ENCODE peak calls at places on chromosomes 13 and 19, in nine cellular contexts. K is heart right ventricle, J is breast epithelium, Z is heart left ventricle, B is adipocyte, Q is neural progenitor cell, W is mucosa of descending colon, H is RWPE2, C is tibial nerve. X is an unnamed sample. For H3K9me3 and H3K4me1, the result is how much of the 10 kb centered on the place peaks cover.

GRCh38 chr19:24055548-24055947 is 31.4 kb upstream of the ZNF254 start:
- DNase-seq in K (no peak), J (no peak), Z (no peak), B (no peak), Q (no peak), W (no peak), H (no peak), C (no peak), X (no peak)

GRCh38 chr13:111962431-111962891 is 104.5 kb upstream of the SOX1 start:
- DNase-seq in K (no peak), J (no peak), Z (no peak), B (no peak), Q (no peak), W (no peak), H (no peak), C (no peak), X (peak)

GRCh38 chr19:8609210-8610040 is 1.1 kb downstream of the ADAMTS10 start:
- DNase-seq in K (peak), J (no peak), Z (peak), B (peak), Q (peak), W (no peak), H (no peak), C (peak), X (peak)

GRCh38 chr19:35521124-35521743 is 6.9 kb downstream of the SBSN start:
- DNase-seq in K (no peak), J (no peak), Z (no peak), B (no peak), Q (no peak), W (no peak), H (no peak), C (no peak), X (no peak)

GRCh38 chr13:96052655-96053002 is 572 bp downstream of the UGGT2 start:
- DNase-seq in K (no peak), J (no peak), Z (no peak), B (peak), Q (no peak), W (no peak), H (no peak), C (no peak), X (no peak)

GRCh38 chr13:111049791-111050538 is 65.1 kb upstream of the ARHGEF7 start:
- DNase-seq in K (peak), J (no peak), Z (peak), B (peak), Q (peak), W (no peak), H (no peak), C (peak), X (no peak)

GRCh38 chr13:24292476-24292875 is 16.9 kb upstream of the C1QTNF9 start:
- DNase-seq in K (no peak), J (no peak), Z (no peak), B (no peak), Q (no peak), W (no peak), H (no peak), C (no peak), X (no peak)

GRCh38 chr19:32189956-32190706 is 155.3 kb upstream of the ZNF507 start:
- DNase-seq in K (no peak), J (no peak), Z (no peak), B (no peak), Q (no peak), W (no peak), H (no peak), C (no peak), X (peak)

GRCh38 chr13:25222740-25223139 is 50.7 kb upstream of the AMER2 start:
- DNase-seq in K (no peak), J (no peak), Z (no peak), B (no peak), Q (no peak), W (no peak), H (no peak), C (no peak), X (no peak)

GRCh38 chr19:17803264-17803896 is 8.4 kb downstream of the B3GNT3 start:
- DNase-seq in K (peak), J (peak), Z (no peak), B (no peak), Q (peak), W (no peak), H (no peak), C (no peak), X (peak)

GRCh38 chr13:79336971-79337370 is 69.1 kb downstream of the RBM26 start:
- DNase-seq in K (no peak), J (no peak), Z (no peak), B (no peak), Q (no peak), W (no peak), H (no peak), C (no peak), X (no peak)

GRCh38 chr19:4352701-4353121 is 9.3 kb downstream of the MPND start:
- DNase-seq in K (no peak), J (no peak), Z (no peak), B (peak), Q (peak), W (no peak), H (peak), C (no peak), X (no peak)

GRCh38 chr19:37227996-37228395 is 10.0 kb downstream of the ZNF383 start:
- DNase-seq in K (no peak), J (no peak), Z (no peak), B (no peak), Q (peak), W (no peak), H (no peak), C (no peak), X (no peak)

GRCh38 chr19:4523306-4524110 is 5.2 kb upstream of the PLIN4 start:
- DNase-seq in K (peak), J (no peak), Z (no peak), B (peak), Q (peak), W (no peak), H (no peak), C (no peak), X (peak)

GRCh38 chr13:30307194-30307965 is at the start of gene KATNAL1:
- DNase-seq in K (peak), J (peak), Z (peak), B (peak), Q (peak), W (peak), H (peak), C (peak), X (peak)
- H3K4me3 ChIP-seq in K (peak), J (peak), Z (peak), B (peak), Q (peak), W (peak), H (peak), C (peak), X (peak)

GRCh38 chr19:52115526-52116053 is 20.0 kb upstream of the ZNF841 start:
- DNase-seq in K (no peak), J (no peak), Z (no peak), B (no peak), Q (no peak), W (no peak), H (no peak), C (no peak), X (no peak)

GRCh38 chr19:52112624-52113023 is 17.1 kb upstream of the ZNF841 start:
- DNase-seq in K (no peak), J (no peak), Z (no peak), B (no peak), Q (no peak), W (no peak), H (no peak), C (no peak), X (no peak)

GRCh38 chr19:52114691-52115090 is 19.1 kb upstream of the ZNF841 start:
- DNase-seq in K (no peak), J (no peak), Z (no peak), B (no peak), Q (no peak), W (no peak), H (no peak), C (no peak), X (no peak)

GRCh38 chr19:52110780-52111179 is 15.2 kb upstream of the ZNF841 start:
- DNase-seq in K (no peak), J (no peak), Z (no peak), B (no peak), Q (no peak), W (no peak), H (no peak), C (no peak), X (no peak)
- H3K9me3 ChIP-seq in K (half or more), J (half or more), Z (half or more), B (half or more), Q (half or more), W (half or more), H (under half), C (under half), X (half or more)

GRCh38 chr19:1168877-1169791 is 4.9 kb downstream of the SBNO2 start:
- DNase-seq in K (no peak), J (no peak), Z (peak), B (peak), Q (no peak), W (peak), H (peak), C (no peak), X (peak)
- H3K4me1 ChIP-seq in K (under half), J (half or more), Z (under half), B (half or more), Q (under half), W (under half), H (under half), C (half or more), X (under half)

DNA sequence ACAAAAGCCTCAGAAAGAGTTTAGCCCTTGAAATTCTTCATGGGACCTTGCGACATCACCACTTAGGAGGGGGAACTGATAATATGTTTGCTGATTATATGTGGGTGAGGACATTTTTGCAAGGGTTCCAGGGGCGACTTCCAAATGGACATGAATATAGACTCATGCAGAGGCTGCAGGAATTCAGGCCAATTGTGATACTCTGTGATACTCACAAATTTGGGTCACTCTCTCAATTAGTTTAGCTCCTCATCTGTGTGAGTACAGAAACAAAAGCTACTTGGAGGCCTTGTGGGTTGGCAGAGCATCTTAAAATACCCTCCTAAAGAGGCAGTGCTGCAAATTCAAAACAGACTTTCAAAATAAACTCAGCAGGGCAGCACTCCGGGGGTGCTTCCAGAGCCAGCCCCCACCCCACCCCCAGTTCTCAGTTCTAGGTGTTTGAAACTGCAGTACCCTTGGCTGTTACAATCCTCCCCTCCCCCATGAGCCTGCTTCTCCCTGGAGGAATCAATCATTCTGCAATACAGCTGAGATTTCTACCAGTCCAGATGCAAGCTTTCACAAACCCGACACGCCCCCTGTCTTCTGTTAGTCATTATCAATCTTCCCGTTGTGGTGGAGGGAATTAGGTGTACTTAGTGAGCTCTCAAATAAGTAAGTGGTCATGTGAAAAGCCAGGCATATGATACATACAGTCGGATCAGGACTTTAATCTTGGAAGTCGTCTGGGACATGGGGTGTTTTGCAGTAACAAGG is 96.9 kb upstream of the MBNL2 start:
- DNase-seq in K (no peak), J (no peak), Z (peak), B (peak), Q (peak), W (no peak), H (peak), C (peak), X (peak)
- H3K4me3 ChIP-seq in K (no peak), J (no peak), Z (no peak), B (peak), Q (no peak), W (no peak), H (no peak), C (no peak), X (no peak)

GRCh38 chr13:46748300-46748699 is 48.7 kb downstream of the ESD start:
- DNase-seq in K (no peak), J (no peak), Z (no peak), B (no peak), Q (no peak), W (no peak), H (no peak), C (no peak), X (no peak)
- H3K9me3 ChIP-seq in K (under half), J (under half), Z (under half), B (under half), Q (under half), W (under half), H (under half), C (under half), X (under half)

GRCh38 chr13:40631605-40632004 is 34.8 kb downstream of the FOXO1 start:
- DNase-seq in K (no peak), J (no peak), Z (no peak), B (no peak), Q (no peak), W (no peak), H (no peak), C (no peak), X (no peak)

GRCh38 chr13:40626977-40627376 is 39.5 kb downstream of the FOXO1 start:
- DNase-seq in K (no peak), J (no peak), Z (no peak), B (no peak), Q (no peak), W (no peak), H (no peak), C (no peak), X (no peak)

GRCh38 chr13:40626566-40626965 is 39.9 kb downstream of the FOXO1 start:
- DNase-seq in K (no peak), J (no peak), Z (no peak), B (no peak), Q (no peak), W (no peak), H (no peak), C (no peak), X (no peak)

GRCh38 chr13:40632915-40633314 is 33.5 kb downstream of the FOXO1 start:
- DNase-seq in K (no peak), J (no peak), Z (no peak), B (no peak), Q (no peak), W (no peak), H (no peak), C (no peak), X (no peak)

GRCh38 chr13:40629678-40630384 is 36.6 kb downstream of the FOXO1 start:
- DNase-seq in K (no peak), J (no peak), Z (no peak), B (no peak), Q (no peak), W (no peak), H (no peak), C (no peak), X (no peak)
- H3K4me1 ChIP-seq in K (under half), J (under half), Z (under half), B (under half), Q (under half), W (under half), H (under half), C (under half), X (under half)

GRCh38 chr13:28415994-28416411 is 78.9 kb downstream of the FLT1 start:
- DNase-seq in K (no peak), J (no peak), Z (no peak), B (no peak), Q (no peak), W (no peak), H (no peak), C (no peak), X (no peak)

GRCh38 chr13:28412981-28413380 is 81.9 kb downstream of the FLT1 start:
- DNase-seq in K (peak), J (no peak), Z (peak), B (no peak), Q (no peak), W (no peak), H (no peak), C (no peak), X (no peak)

GRCh38 chr13:28410096-28410495 is 84.8 kb downstream of the FLT1 start:
- DNase-seq in K (no peak), J (no peak), Z (no peak), B (no peak), Q (no peak), W (no peak), H (no peak), C (no peak), X (no peak)

GRCh38 chr13:28411859-28412353 is 83.0 kb downstream of the FLT1 start:
- DNase-seq in K (no peak), J (no peak), Z (no peak), B (no peak), Q (no peak), W (no peak), H (no peak), C (no peak), X (no peak)

DNA sequence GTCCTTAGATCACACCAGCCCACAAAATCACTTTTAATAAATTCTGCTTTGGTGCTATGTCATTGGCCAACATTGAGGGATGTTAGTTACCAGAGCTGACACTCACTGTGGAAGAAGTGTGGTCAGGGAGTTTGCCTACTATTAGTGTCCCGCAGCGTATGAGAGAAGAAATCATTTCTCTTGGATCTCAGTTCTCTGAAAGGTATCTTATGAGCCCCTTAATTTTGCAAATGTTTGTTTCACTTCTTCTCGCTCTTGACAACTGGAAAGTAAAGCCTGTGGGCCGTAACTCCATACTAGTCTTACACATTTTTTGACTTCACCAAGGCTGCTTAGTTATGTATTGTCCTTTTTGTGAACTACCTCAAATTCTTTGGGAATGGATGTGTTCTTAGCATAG is 80.9 kb downstream of the FLT1 start:
- DNase-seq in K (no peak), J (no peak), Z (no peak), B (no peak), Q (no peak), W (no peak), H (no peak), C (no peak), X (no peak)
- H3K4me3 ChIP-seq in K (no peak), J (no peak), Z (no peak), B (no peak), Q (no peak), W (no peak), H (no peak), C (no peak), X (no peak)